ENCODE peak calls at places on chromosome 15, in nine cellular contexts. X is right lobe of liver; Q is right cardiac atrium; P is heart right ventricle; B is activated CD8-positive, alpha-beta memory T cell treated with anti-CD3 and anti-CD28 coated beads, Interleukin-2, amount 10 ng/mL, durations not matched to agents 7 days and 5 days; U is activated T-cell treated with anti-CD3 and anti-CD28 coated beads, Interleukin-2, amount 50 U/mL, for 4 hours; E is activated CD8-positive, alpha-beta T cell treated with anti-CD3 and anti-CD28 coated beads, Interleukin-2, amount 10 ng/mL, durations not matched to agents 7 days and 5 days; O is lung; Y is mucosa of descending colon. R is an unnamed sample.
A peak's percentile ranks its signal among the peaks of the same experiment; 100 is the strongest.

GRCh38 chr15:33279613-33280205 is 31.1 kb upstream of the RYR3 start:
- ATAC-seq in X (no peak), Q (no peak), P (no peak), B (no peak), U (no peak), E (no peak), O (no peak), Y (no peak), R (peak; percentile 32)

GRCh38 chr15:86872782-86873181 is 793.1 kb downstream of the AGBL1 start:
- ATAC-seq in X (no peak), Q (no peak), P (no peak), B (no peak), U (no peak), E (no peak), O (no peak), Y (no peak), R (no peak)

GRCh38 chr15:78624651-78625590 is 4.1 kb upstream of the CHRNA3 start:
- ATAC-seq in X (no peak), Q (no peak), P (no peak), B (no peak), U (no peak), E (no peak), O (no peak), Y (no peak), R (no peak)

GRCh38 chr15:68025860-68026424 is 28.2 kb upstream of the PIAS1 start:
- ATAC-seq in X (no peak), Q (no peak), P (no peak), B (no peak), U (no peak), E (no peak), O (peak; percentile 70), Y (no peak), R (no peak)

GRCh38 chr15:48595988-48596387 is 49.5 kb downstream of the FBN1 start:
- ATAC-seq in X (no peak), Q (no peak), P (no peak), B (no peak), U (no peak), E (no peak), O (no peak), Y (no peak), R (no peak)

GRCh38 chr15:70127797-70128756 is 30.4 kb upstream of the TLE3 start:
- ATAC-seq in X (peak; percentile 37), Q (no peak), P (no peak), B (no peak), U (peak; percentile 52), E (no peak), O (no peak), Y (no peak), R (peak; percentile 84)

GRCh38 chr15:63258658-63259057 is 18.7 kb upstream of the APH1B start:
- ATAC-seq in X (no peak), Q (no peak), P (no peak), B (no peak), U (peak; percentile 25), E (no peak), O (no peak), Y (no peak), R (peak; percentile 70)

GRCh38 chr15:41848595-41848994 is 9.9 kb downstream of the PLA2G4B start:
- ATAC-seq in X (no peak), Q (no peak), P (no peak), B (no peak), U (peak; percentile 77), E (no peak), O (no peak), Y (no peak), R (peak; percentile 87)

GRCh38 chr15:100170280-100170654 is 171.5 kb downstream of the ADAMTS17 start:
- ATAC-seq in X (no peak), Q (no peak), P (no peak), B (peak; percentile 49), U (peak; percentile 63), E (no peak), O (no peak), Y (peak; percentile 11), R (peak; percentile 92)

GRCh38 chr15:91549581-91549980 is 303.9 kb upstream of the SLCO3A1 start:
- ATAC-seq in X (peak; percentile 99), Q (no peak), P (no peak), B (no peak), U (no peak), E (no peak), O (no peak), Y (no peak), R (no peak)

GRCh38 chr15:44468713-44469385 is 41.4 kb downstream of the CTDSPL2 start:
- ATAC-seq in X (no peak), Q (no peak), P (no peak), B (peak; percentile 30), U (peak; percentile 98), E (peak; percentile 49), O (no peak), Y (no peak), R (peak; percentile 100)

GRCh38 chr15:62950455-62950854 is 92.1 kb upstream of the TPM1 start:
- ATAC-seq in X (peak; percentile 74), Q (peak; percentile 17), P (no peak), B (no peak), U (no peak), E (no peak), O (no peak), Y (no peak), R (no peak)

GRCh38 chr15:92674347-92674746 is 18.8 kb upstream of the FAM174B start:
- ATAC-seq in X (no peak), Q (no peak), P (no peak), B (no peak), U (no peak), E (no peak), O (no peak), Y (no peak), R (no peak)